ENCODE peak calls at places on chromosomes 16 and 17, in eight cellular contexts. K, L, I, T, J, D, B and C are unnamed samples.

GRCh38 chr17:61450641-61451537 is 1.3 kb upstream of the TBX4 start:
- DNase-seq in K (no peak), L (no peak), I (no peak), T (no peak), J (no peak), D (no peak), B (no peak), C (peak)

GRCh38 chr16:49543315-49543946 is 169.8 kb downstream of the C16orf78 start:
- DNase-seq in K (peak), L (no peak), I (no peak), T (no peak), J (no peak), D (no peak), B (no peak), C (no peak)

GRCh38 chr17:81018044-81018802 is 16.7 kb upstream of the BAIAP2 start:
- DNase-seq in K (peak), L (peak), I (no peak), T (peak), J (no peak), D (peak), B (no peak), C (peak)

GRCh38 chr16:55480228-55480655 is 1.2 kb downstream of the MMP2 start:
- DNase-seq in K (peak), L (peak), I (peak), T (no peak), J (peak), D (no peak), B (peak), C (no peak)

GRCh38 chr16:81699596-81699995 is 79.5 kb upstream of the PLCG2 start:
- DNase-seq in K (no peak), L (no peak), I (no peak), T (no peak), J (no peak), D (no peak), B (no peak), C (no peak)

GRCh38 chr17:33753452-33753851 is 460.4 kb upstream of the ASIC2 start:
- DNase-seq in K (no peak), L (no peak), I (no peak), T (no peak), J (no peak), D (no peak), B (no peak), C (no peak)

GRCh38 chr16:86298166-86299131 is 211.9 kb upstream of the FOXF1 start:
- DNase-seq in K (peak), L (peak), I (no peak), T (no peak), J (no peak), D (no peak), B (no peak), C (no peak)

GRCh38 chr17:59381716-59382570 is 50.5 kb downstream of the YPEL2 start:
- DNase-seq in K (no peak), L (no peak), I (no peak), T (no peak), J (no peak), D (peak), B (no peak), C (no peak)

GRCh38 chr17:40349477-40350409 is 14.8 kb downstream of the GJD3 start:
- DNase-seq in K (no peak), L (peak), I (no peak), T (no peak), J (no peak), D (no peak), B (no peak), C (no peak)

GRCh38 chr17:72931163-72931562 is 161.3 kb downstream of the SLC39A11 start:
- DNase-seq in K (no peak), L (no peak), I (no peak), T (peak), J (no peak), D (no peak), B (no peak), C (no peak)

GRCh38 chr17:67051837-67052236 is 7.5 kb downstream of the CACNG1 start:
- DNase-seq in K (no peak), L (no peak), I (no peak), T (no peak), J (no peak), D (no peak), B (no peak), C (no peak)

GRCh38 chr17:81399481-81400153 is 4.4 kb downstream of the BAHCC1 start:
- DNase-seq in K (no peak), L (no peak), I (no peak), T (no peak), J (peak), D (no peak), B (peak), C (peak)